ENCODE peak calls at places on chromosomes 1 and 21, in eight cellular contexts. O is GM12878, Q is putamen, E is AML-193, U is retina, V is amygdala, A is GM13976, R is Right ventricle myocardium inferior. X is an unnamed sample.

GRCh38 chr1:230204852-230205251 is 137.8 kb downstream of the GALNT2 start:
- DNase-seq in O (no peak), Q (no peak), E (no peak), U (no peak), V (no peak), A (no peak), R (no peak), X (no peak)

GRCh38 chr1:14168663-14169062 is 429.8 kb upstream of the KAZN start:
- DNase-seq in O (no peak), Q (no peak), E (no peak), U (no peak), V (no peak), A (no peak), R (no peak), X (no peak)

GRCh38 chr1:153540394-153541361 is at the start of gene S100A5:
- DNase-seq in O (no peak), Q (no peak), E (peak), U (no peak), V (no peak), A (no peak), R (no peak), X (peak)

GRCh38 chr21:33490991-33491372 is 534 bp downstream of the DNAJC28 start:
- DNase-seq in O (no peak), Q (no peak), E (no peak), U (no peak), V (no peak), A (no peak), R (no peak), X (no peak)

GRCh38 chr1:181134543-181135461 is 46.3 kb downstream of the IER5 start:
- DNase-seq in O (peak), Q (no peak), E (peak), U (no peak), V (no peak), A (peak), R (peak), X (peak)

GRCh38 chr1:33653226-33653625 is 180.8 kb downstream of the ZSCAN20 start:
- DNase-seq in O (no peak), Q (no peak), E (no peak), U (no peak), V (no peak), A (no peak), R (peak), X (no peak)

GRCh38 chr1:234260578-234260977 is 112.7 kb upstream of the COA6 start:
- DNase-seq in O (no peak), Q (no peak), E (no peak), U (no peak), V (no peak), A (no peak), R (no peak), X (no peak)

GRCh38 chr1:181104790-181105133 is 16.3 kb downstream of the IER5 start:
- DNase-seq in O (no peak), Q (no peak), E (no peak), U (peak), V (no peak), A (peak), R (no peak), X (no peak)

GRCh38 chr1:92934395-92935378 is 26.6 kb downstream of the DIPK1A start:
- DNase-seq in O (no peak), Q (peak), E (no peak), U (no peak), V (no peak), A (no peak), R (no peak), X (no peak)

GRCh38 chr1:116167625-116168276 is 56.6 kb downstream of the MAB21L3 start:
- DNase-seq in O (no peak), Q (no peak), E (no peak), U (peak), V (no peak), A (peak), R (no peak), X (no peak)